ENCODE peak calls at places on chromosomes 7 and 10, in four cellular contexts. B is OCI-LY7, J is aorta, K is bronchial epithelial cell. H is an unnamed sample.

GRCh38 chr10:132689721-132690360 is 96.1 kb downstream of the NKX6-2 start:
- DNase-seq in B (no peak), J (peak; percentile 51), K (no peak), H (no peak)

GRCh38 chr10:114967071-114967470 is 29.1 kb downstream of the TRUB1 start:
- DNase-seq in B (no peak), K (no peak), J (no peak), H (no peak)

GRCh38 chr7:9201928-9202327 is 768.5 kb downstream of the NXPH1 start:
- DNase-seq in K (no peak), J (no peak), B (no peak), H (no peak)

GRCh38 chr10:44046605-44047004 is 338.3 kb downstream of the CXCL12 start:
- DNase-seq in K (peak; percentile 26), J (no peak), B (no peak), H (no peak)

GRCh38 chr7:26705567-26705966 is 158.8 kb downstream of the SKAP2 start:
- DNase-seq in K (peak; percentile 89), J (no peak), B (no peak), H (peak; percentile 95)

GRCh38 chr10:32937824-32938482 is 20.1 kb downstream of the ITGB1 start:
- DNase-seq in B (no peak), K (peak; percentile 62), J (no peak), H (no peak)

GRCh38 chr10:97849491-97850402 is at the start of gene GOLGA7B:
- DNase-seq in J (peak; percentile 81), K (no peak), B (peak; percentile 44), H (no peak)

GRCh38 chr10:33152750-33153149 is 181.7 kb downstream of the NRP1 start:
- DNase-seq in J (no peak), K (no peak), B (no peak), H (no peak)

GRCh38 chr10:114691442-114691941 is 33.4 kb upstream of the ABLIM1 start:
- DNase-seq in B (no peak), J (no peak), K (peak; percentile 46), H (no peak)

GRCh38 chr10:111303887-111304286 is 227.1 kb downstream of the ADRA2A start:
- DNase-seq in K (no peak), B (no peak), J (no peak), H (no peak)

GRCh38 chr7:428896-429827 is 90.5 kb downstream of the PDGFA start:
- DNase-seq in B (no peak), K (no peak), J (no peak), H (no peak)

GRCh38 chr10:28043941-28044340 is 45.1 kb upstream of the ODAD2 start:
- DNase-seq in J (no peak), K (no peak), B (no peak), H (no peak)

GRCh38 chr10:46995234-46995633 is 84.0 kb downstream of the PTPN20 start:
- DNase-seq in B (no peak), J (no peak), K (no peak), H (no peak)

GRCh38 chr10:75019360-75019759 is 92.1 kb upstream of the SAMD8 start:
- DNase-seq in K (peak; percentile 32), B (peak; percentile 48), J (no peak), H (peak; percentile 22)

GRCh38 chr10:128092454-128092853 is 33.8 kb downstream of the MKI67 start:
- DNase-seq in K (no peak), B (no peak), J (no peak), H (no peak)

GRCh38 chr10:63520463-63521388 is 475 bp upstream of the REEP3 start:
- DNase-seq in B (peak; percentile 76), K (peak; percentile 61), J (peak; percentile 90), H (no peak)

GRCh38 chr10:43795639-43796038 is 147.0 kb upstream of the ZNF32 start:
- DNase-seq in J (no peak), B (no peak), K (no peak), H (no peak)

GRCh38 chr10:77516575-77516974 is 121.0 kb downstream of the KCNMA1 start:
- DNase-seq in K (no peak), B (no peak), J (peak; percentile 60), H (no peak)

GRCh38 chr10:5876181-5876768 is 13.4 kb downstream of the ANKRD16 start:
- DNase-seq in B (no peak), J (no peak), K (no peak), H (peak; percentile 64)

GRCh38 chr10:47246409-47247189 is 53.4 kb upstream of the GDF10 start:
- DNase-seq in B (no peak), K (no peak), J (no peak), H (no peak)

GRCh38 chr10:85864173-85864549 is 502.4 kb downstream of the GRID1 start:
- DNase-seq in J (no peak), B (no peak), K (no peak), H (no peak)

GRCh38 chr7:76282344-76283253 is 19.9 kb upstream of the HSPB1 start:
- DNase-seq in K (no peak), J (peak; percentile 84), B (no peak), H (no peak)